ENCODE peak calls at places on chromosomes 7 and 10, in four cellular contexts. One of them, this sample, is unnamed.

GRCh38 chr10:36542493-36542892 is 582.9 kb upstream of the ANKRD30A start:
- DNase-seq in H1: no peak
- DNase-seq in heart right ventricle: no peak
- DNase-seq in esophagus squamous epithelium: no peak
- DNase-seq in this sample: no peak

GRCh38 chr7:123122951-123123350 is 76.8 kb downstream of the SLC13A1 start:
- DNase-seq in H1: no peak
- DNase-seq in heart right ventricle: no peak
- DNase-seq in esophagus squamous epithelium: no peak
- DNase-seq in this sample: no peak

GRCh38 chr7:1920266-1920681 is 250.2 kb downstream of the ELFN1 start:
- DNase-seq in H1: no peak
- DNase-seq in heart right ventricle: peak; percentile 14
- DNase-seq in esophagus squamous epithelium: no peak
- DNase-seq in this sample: no peak

GRCh38 chr7:65746398-65746669 is 126.5 kb upstream of the VKORC1L1 start:
- DNase-seq in H1: no peak
- DNase-seq in heart right ventricle: no peak
- DNase-seq in esophagus squamous epithelium: no peak
- DNase-seq in this sample: no peak

GRCh38 chr7:42198974-42199668 is 37.9 kb downstream of the GLI3 start:
- DNase-seq in H1: no peak
- DNase-seq in heart right ventricle: no peak
- DNase-seq in esophagus squamous epithelium: no peak
- DNase-seq in this sample: no peak

GRCh38 chr7:107860981-107861652 is 29.9 kb upstream of the DLD start:
- DNase-seq in H1: no peak
- DNase-seq in heart right ventricle: no peak
- DNase-seq in esophagus squamous epithelium: no peak
- DNase-seq in this sample: no peak

GRCh38 chr10:76071638-76072317 is 640.4 kb downstream of the LRMDA start:
- DNase-seq in H1: no peak
- DNase-seq in heart right ventricle: no peak
- DNase-seq in esophagus squamous epithelium: no peak
- DNase-seq in this sample: no peak

GRCh38 chr7:157881062-157881771 is 544.4 kb downstream of the DNAJB6 start:
- DNase-seq in H1: no peak
- DNase-seq in heart right ventricle: no peak
- DNase-seq in esophagus squamous epithelium: no peak
- DNase-seq in this sample: no peak

GRCh38 chr10:29895436-29895835 is 163.9 kb downstream of the JCAD start:
- DNase-seq in H1: no peak
- DNase-seq in heart right ventricle: peak; percentile 59
- DNase-seq in esophagus squamous epithelium: no peak
- DNase-seq in this sample: peak; percentile 90

GRCh38 chr7:32164341-32164996 is 94.3 kb upstream of the PDE1C start:
- DNase-seq in H1: peak; percentile 47
- DNase-seq in heart right ventricle: no peak
- DNase-seq in esophagus squamous epithelium: no peak
- DNase-seq in this sample: no peak

GRCh38 chr10:94038024-94038423 is 44.3 kb downstream of the PLCE1 start:
- DNase-seq in H1: no peak
- DNase-seq in heart right ventricle: no peak
- DNase-seq in esophagus squamous epithelium: no peak
- DNase-seq in this sample: no peak

GRCh38 chr10:93386496-93387369 is 95.4 kb downstream of the MYOF start:
- DNase-seq in H1: no peak
- DNase-seq in heart right ventricle: no peak
- DNase-seq in esophagus squamous epithelium: no peak
- DNase-seq in this sample: no peak

GRCh38 chr10:125448596-125448995 is 234.4 kb downstream of the TEX36 start:
- DNase-seq in H1: peak; percentile 87
- DNase-seq in heart right ventricle: no peak
- DNase-seq in esophagus squamous epithelium: no peak
- DNase-seq in this sample: no peak

GRCh38 chr7:85730016-85730415 is 543.2 kb upstream of the SEMA3D start:
- DNase-seq in H1: no peak
- DNase-seq in heart right ventricle: no peak
- DNase-seq in esophagus squamous epithelium: no peak
- DNase-seq in this sample: no peak

DNA sequence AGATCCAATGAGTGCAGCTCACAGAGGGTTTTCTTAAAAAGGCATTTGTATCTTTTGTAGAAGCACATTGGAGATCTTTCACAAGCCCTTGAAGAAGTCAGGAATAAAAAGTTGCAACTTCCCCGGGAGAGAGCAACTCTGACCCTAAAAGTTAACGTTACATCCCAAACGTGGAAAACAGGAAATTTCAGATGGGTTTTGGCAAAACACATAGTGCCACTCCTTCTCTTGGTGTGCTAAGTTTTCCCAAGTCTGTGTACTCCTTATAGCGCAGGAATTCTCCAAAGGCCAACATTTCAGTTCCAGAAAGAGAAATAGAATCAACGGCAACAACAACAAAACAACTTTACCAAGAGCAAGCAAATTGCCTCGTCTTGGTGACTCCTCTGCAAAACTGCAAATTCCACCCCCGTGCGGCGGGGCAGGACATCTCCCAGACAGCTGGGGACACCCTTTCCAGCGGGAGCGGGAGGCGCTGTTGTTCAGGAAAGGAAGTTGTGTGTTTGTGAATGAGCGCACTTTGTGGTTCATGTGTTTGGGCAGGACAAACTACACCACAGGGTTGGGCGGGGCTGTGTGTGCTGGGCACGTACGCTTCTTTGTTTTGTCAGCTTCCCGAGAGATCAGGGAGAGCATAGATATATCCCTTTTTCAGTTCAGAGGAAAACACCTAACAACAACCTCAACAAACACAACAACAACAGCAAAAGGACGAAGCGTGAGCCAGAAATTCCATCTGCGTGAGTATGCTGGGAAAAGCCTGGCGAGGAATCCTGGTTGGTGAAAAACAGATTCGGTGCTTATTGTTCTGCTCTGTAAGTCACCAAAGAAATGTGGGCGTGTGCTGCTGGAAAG is 294.7 kb upstream of the PITRM1 start:
- DNase-seq in H1: no peak
- DNase-seq in heart right ventricle: peak; percentile 81
- DNase-seq in esophagus squamous epithelium: no peak
- DNase-seq in this sample: peak; percentile 87
- H3K4me3 ChIP-seq in H1: no peak overlapping the region
- H3K4me3 ChIP-seq in heart right ventricle: no peak overlapping the region
- H3K4me3 ChIP-seq in esophagus squamous epithelium: peak overlapping the region; percentile 23
- H3K4me3 ChIP-seq in this sample: no peak overlapping the region

GRCh38 chr7:105096306-105096705 is 82.3 kb downstream of the KMT2E start:
- DNase-seq in H1: no peak
- DNase-seq in heart right ventricle: no peak
- DNase-seq in esophagus squamous epithelium: no peak
- DNase-seq in this sample: no peak
- H3K27ac ChIP-seq in H1: no peak overlapping the region
- H3K27ac ChIP-seq in heart right ventricle: no peak overlapping the region
- H3K27ac ChIP-seq in esophagus squamous epithelium: no peak overlapping the region
- H3K27ac ChIP-seq in this sample: no peak overlapping the region

DNA sequence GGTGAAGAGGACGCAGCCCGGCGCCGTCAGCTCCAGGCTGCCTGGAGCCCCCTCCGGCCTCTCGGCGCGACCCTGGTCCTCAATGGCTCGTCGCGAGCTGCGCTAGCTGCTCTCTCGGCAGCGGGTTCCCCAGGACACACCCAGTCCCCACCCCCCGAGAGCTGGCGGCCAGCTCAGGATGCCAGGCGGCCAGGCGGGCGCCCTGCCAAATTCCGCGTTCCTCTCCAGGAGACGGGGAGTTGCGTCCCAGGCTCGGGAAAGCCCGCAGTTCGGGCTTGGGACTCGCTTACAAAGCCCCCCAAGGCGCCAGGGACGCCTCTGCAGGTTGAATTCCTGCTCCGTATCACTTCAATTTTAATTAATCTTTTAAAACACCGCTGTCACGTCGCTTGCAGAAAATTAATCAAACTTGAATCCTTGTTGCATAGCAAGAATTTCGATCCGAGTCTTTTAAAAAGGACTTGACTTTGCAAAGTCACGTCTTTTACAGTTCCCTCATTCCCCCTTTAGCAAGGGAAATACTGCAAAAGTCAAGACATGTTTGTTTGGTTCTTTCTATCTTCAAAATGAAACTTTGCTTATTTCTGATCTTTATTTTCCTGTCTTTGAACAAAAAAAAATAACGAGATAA is 28.2 kb downstream of the SKIDA1 start:
- DNase-seq in H1: no peak
- DNase-seq in heart right ventricle: peak; percentile 95
- DNase-seq in esophagus squamous epithelium: peak; percentile 13
- DNase-seq in this sample: peak; percentile 94
- H3K27me3 ChIP-seq in H1: peaks cover 24% of the 10 kb centered on the region
- H3K27me3 ChIP-seq in heart right ventricle: no peaks in the 10 kb centered on the region
- H3K27me3 ChIP-seq in esophagus squamous epithelium: no peaks in the 10 kb centered on the region
- H3K27me3 ChIP-seq in this sample: no peaks in the 10 kb centered on the region

DNA sequence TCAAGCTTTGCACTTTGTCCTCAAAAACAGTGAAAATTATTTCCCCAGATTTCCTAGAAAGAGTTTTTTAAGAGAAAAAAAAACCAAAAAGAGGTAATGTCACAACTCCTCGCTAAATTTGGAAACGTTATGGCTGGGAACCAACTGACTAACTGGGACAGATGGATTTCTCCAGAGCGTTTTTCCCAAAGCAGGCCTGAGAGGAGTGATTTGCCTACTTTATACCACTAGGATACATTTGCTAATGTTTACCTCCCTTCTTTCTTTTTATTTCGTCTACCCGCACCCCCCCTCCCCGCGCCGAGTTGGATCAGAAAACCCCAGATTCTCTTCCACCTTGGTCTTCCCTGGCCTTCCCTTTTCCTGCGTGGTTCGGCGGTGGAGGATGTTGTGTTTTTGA is 7.2 kb downstream of the CPA2 start:
- DNase-seq in H1: no peak
- DNase-seq in heart right ventricle: no peak
- DNase-seq in esophagus squamous epithelium: no peak
- DNase-seq in this sample: no peak
- H3K4me3 ChIP-seq in H1: no peak overlapping the region
- H3K4me3 ChIP-seq in heart right ventricle: no peak overlapping the region
- H3K4me3 ChIP-seq in esophagus squamous epithelium: no peak overlapping the region
- H3K4me3 ChIP-seq in this sample: peak overlapping the region; percentile 51

GRCh38 chr10:32961892-32962369 is 3.9 kb upstream of the ITGB1 start:
- DNase-seq in H1: no peak
- DNase-seq in heart right ventricle: no peak
- DNase-seq in esophagus squamous epithelium: no peak
- DNase-seq in this sample: no peak
- H3K27ac ChIP-seq in H1: peak overlapping the region; percentile 43
- H3K27ac ChIP-seq in heart right ventricle: peak overlapping the region; percentile 96
- H3K27ac ChIP-seq in esophagus squamous epithelium: peak overlapping the region; percentile 88
- H3K27ac ChIP-seq in this sample: peak overlapping the region; percentile 95

GRCh38 chr10:98039690-98040381 is 9.4 kb upstream of the CRTAC1 start:
- DNase-seq in H1: no peak
- DNase-seq in heart right ventricle: no peak
- DNase-seq in esophagus squamous epithelium: no peak
- DNase-seq in this sample: no peak

GRCh38 chr10:98038333-98038732 is 7.9 kb upstream of the CRTAC1 start:
- DNase-seq in H1: peak; percentile 70
- DNase-seq in heart right ventricle: no peak
- DNase-seq in esophagus squamous epithelium: no peak
- DNase-seq in this sample: no peak

GRCh38 chr10:98031440-98031839 is 1.0 kb upstream of the CRTAC1 start:
- DNase-seq in H1: no peak
- DNase-seq in heart right ventricle: no peak
- DNase-seq in esophagus squamous epithelium: no peak
- DNase-seq in this sample: no peak

GRCh38 chr10:98033515-98033914 is 3.1 kb upstream of the CRTAC1 start:
- DNase-seq in H1: no peak
- DNase-seq in heart right ventricle: no peak
- DNase-seq in esophagus squamous epithelium: no peak
- DNase-seq in this sample: no peak

DNA sequence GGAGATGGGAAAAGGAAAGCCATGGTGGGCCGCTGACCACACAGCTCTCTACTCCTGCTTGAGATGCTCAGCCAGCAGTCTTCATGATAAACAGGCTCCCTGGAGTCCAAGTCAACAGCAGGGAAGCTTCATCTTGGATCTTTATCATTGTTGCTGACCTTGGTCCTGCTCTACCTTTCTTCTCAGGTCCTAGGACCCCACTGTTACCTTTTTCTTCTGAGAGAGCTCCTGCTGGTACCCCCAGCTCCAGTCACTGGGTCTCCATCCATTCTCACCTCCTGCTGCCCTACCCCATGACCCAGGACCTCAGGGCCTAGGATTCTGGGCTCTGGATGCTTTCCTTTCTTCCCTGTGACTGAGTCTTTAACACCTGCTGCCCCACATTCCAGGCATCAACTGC is 5.2 kb upstream of the CRTAC1 start:
- DNase-seq in H1: no peak
- DNase-seq in heart right ventricle: no peak
- DNase-seq in esophagus squamous epithelium: no peak
- DNase-seq in this sample: no peak
- H3K27me3 ChIP-seq in H1: peaks cover 82% of the 10 kb centered on the region
- H3K27me3 ChIP-seq in heart right ventricle: peaks cover 79% of the 10 kb centered on the region
- H3K27me3 ChIP-seq in esophagus squamous epithelium: no peaks in the 10 kb centered on the region
- H3K27me3 ChIP-seq in this sample: no peaks in the 10 kb centered on the region

DNA sequence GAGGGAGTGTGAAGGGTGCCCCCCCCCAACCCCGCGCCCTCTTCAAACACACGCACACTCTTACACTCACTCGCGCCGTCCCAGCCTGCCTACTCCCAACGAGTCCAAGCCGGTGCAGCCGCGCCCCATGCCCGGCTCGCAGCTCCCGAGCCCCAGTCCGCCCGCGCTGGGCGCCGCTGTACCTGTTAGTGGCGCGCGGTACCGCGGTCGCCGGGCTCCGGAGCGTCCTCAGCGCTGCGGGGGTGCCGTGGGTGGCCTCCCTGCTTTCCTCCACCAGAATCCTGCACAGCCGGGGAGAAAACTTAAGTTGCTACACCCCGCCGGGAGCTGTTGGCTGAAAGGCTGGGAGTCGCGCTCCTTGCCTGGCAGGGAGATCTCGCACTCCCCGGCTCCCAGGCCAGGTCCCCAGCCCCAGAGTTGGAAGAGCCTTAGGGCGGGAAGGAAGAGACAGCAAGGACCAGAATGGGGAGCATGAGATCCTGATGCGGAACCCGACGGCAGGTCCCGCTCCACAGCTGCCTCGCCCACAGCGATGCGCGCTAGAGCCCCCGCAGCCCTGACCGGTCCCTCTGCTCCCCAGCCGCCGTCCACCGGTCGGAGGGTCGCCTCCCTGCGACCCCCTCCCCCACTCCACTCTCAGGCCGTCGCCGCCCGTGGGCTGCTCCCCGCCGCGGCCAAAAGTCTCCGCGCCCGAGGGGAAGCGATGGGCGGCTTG is 861 bp downstream of the ST8SIA6 start:
- DNase-seq in H1: peak; percentile 80
- DNase-seq in heart right ventricle: peak; percentile 47
- DNase-seq in esophagus squamous epithelium: no peak
- DNase-seq in this sample: no peak
- H3K4me3 ChIP-seq in H1: peak overlapping the region; percentile 74
- H3K4me3 ChIP-seq in heart right ventricle: peak overlapping the region; percentile 39
- H3K4me3 ChIP-seq in esophagus squamous epithelium: peak overlapping the region; percentile 24
- H3K4me3 ChIP-seq in this sample: peak overlapping the region; percentile 73

This sample was measured in aorta.